ENCODE peak calls at places on chromosomes 4 and X, in nine cellular contexts. B, E, W, Q, O, H, S, C and Z are unnamed samples.

GRCh38 chr4:184012937-184013336 is 107.8 kb downstream of the STOX2 start:
- DNase-seq in W (no peak), Q (no peak), E (no peak), C (no peak), O (no peak), H (no peak), S (no peak), B (no peak), Z (peak)

GRCh38 chr4:136009258-136009832 is 1522.9 kb downstream of the PCDH18 start:
- DNase-seq in Q (no peak), S (no peak), H (no peak), O (no peak), C (no peak), E (no peak), B (no peak), W (no peak), Z (no peak)

GRCh38 chrX:132488092-132488749 is 617 bp downstream of the MBNL3 start:
- DNase-seq in S (no peak), W (no peak), E (no peak), C (no peak), Q (peak), H (peak), O (no peak), B (no peak), Z (no peak)

GRCh38 chr4:140743194-140743931 is 12.8 kb downstream of the TBC1D9 start:
- DNase-seq in E (no peak), B (no peak), Q (no peak), W (no peak), O (no peak), C (no peak), S (no peak), H (peak), Z (peak)

GRCh38 chrX:155880586-155881157 is 473 bp upstream of the VAMP7 start:
- DNase-seq in W (no peak), S (no peak), B (no peak), O (no peak), H (no peak), E (no peak), Q (no peak), C (no peak), Z (peak)

GRCh38 chrX:68880846-68881513 is 52.2 kb downstream of the EFNB1 start:
- DNase-seq in C (no peak), H (no peak), W (no peak), O (no peak), E (no peak), Q (no peak), S (no peak), B (no peak), Z (peak)

GRCh38 chr4:38917481-38918025 is 49.9 kb downstream of the FAM114A1 start:
- DNase-seq in H (no peak), E (no peak), W (no peak), Q (no peak), O (no peak), B (no peak), S (no peak), C (no peak), Z (no peak)

GRCh38 chrX:102765794-102766193 is 45.3 kb downstream of the GPRASP3 start:
- DNase-seq in O (no peak), B (no peak), C (no peak), S (no peak), Q (no peak), W (no peak), H (peak), E (peak), Z (no peak)

GRCh38 chrX:129726307-129727111 is 12.3 kb upstream of the XPNPEP2 start:
- DNase-seq in Q (peak), W (peak), O (no peak), C (peak), H (peak), E (peak), B (peak), S (no peak), Z (peak)

GRCh38 chr4:101953949-101954348 is 163.4 kb downstream of the BANK1 start:
- DNase-seq in W (no peak), Q (no peak), B (no peak), O (no peak), C (no peak), E (no peak), S (no peak), H (no peak), Z (no peak)

GRCh38 chr4:101948055-101948454 is 157.5 kb downstream of the BANK1 start:
- DNase-seq in Q (no peak), W (no peak), H (no peak), E (no peak), C (no peak), B (no peak), O (no peak), S (no peak), Z (no peak)

GRCh38 chr4:101952985-101953384 is 162.5 kb downstream of the BANK1 start:
- DNase-seq in O (no peak), B (no peak), E (no peak), H (no peak), S (no peak), C (no peak), Q (no peak), W (no peak), Z (no peak)

GRCh38 chr4:101948951-101949350 is 158.4 kb downstream of the BANK1 start:
- DNase-seq in H (no peak), W (no peak), B (no peak), O (no peak), C (no peak), E (no peak), S (no peak), Q (no peak), Z (no peak)

DNA sequence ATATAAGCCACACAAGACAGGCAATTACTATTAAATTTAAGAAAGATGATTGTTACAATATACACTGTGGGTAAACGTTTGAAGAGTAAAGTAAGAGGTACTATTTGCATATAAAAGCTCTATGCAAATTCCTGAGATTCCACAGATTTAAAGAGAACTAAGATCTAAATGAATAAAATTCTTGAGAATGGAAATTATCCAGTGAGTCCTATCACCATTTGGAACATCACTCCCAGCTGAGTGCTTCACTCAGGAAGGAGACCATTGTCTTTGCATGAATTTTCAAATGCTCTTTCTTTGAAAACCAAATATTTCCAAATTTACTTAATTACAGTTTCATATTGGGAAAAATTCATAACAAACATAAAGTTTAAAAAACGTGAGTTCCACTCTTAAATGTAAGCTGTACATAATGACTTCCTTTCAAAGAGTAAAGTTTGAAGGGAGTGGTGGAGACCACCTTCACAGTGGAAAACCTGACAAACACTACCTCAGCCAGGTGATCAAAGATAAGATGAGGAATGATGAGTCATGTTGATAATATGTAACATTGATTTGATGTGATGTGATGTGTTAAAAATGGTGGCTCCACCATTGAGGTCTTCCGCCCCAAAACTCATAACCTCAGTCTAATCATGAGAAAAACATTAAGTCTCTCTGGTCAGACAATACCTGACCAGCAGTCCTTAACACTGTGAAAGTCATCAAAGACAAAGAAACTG is 159.9 kb downstream of the BANK1 start:
- DNase-seq in Q (no peak), O (no peak), W (no peak), H (no peak), S (no peak), E (no peak), C (no peak), B (no peak), Z (no peak)
- H3K27ac ChIP-seq in Q (no peak), O (no peak), W (no peak), H (no peak), S (no peak), E (no peak), C (no peak), B (no peak), Z (no peak)

GRCh38 chr4:180669637-180670036 is 1573.6 kb upstream of the TENM3 start:
- DNase-seq in Q (no peak), C (no peak), B (no peak), H (no peak), O (no peak), W (no peak), E (no peak), S (no peak), Z (no peak)
- TF ChIP-seq EP300 in Q (no peak), C (no peak), B (no peak), H (no peak), O (no peak), W (no peak), E (no peak), S (no peak), Z (no peak)

DNA sequence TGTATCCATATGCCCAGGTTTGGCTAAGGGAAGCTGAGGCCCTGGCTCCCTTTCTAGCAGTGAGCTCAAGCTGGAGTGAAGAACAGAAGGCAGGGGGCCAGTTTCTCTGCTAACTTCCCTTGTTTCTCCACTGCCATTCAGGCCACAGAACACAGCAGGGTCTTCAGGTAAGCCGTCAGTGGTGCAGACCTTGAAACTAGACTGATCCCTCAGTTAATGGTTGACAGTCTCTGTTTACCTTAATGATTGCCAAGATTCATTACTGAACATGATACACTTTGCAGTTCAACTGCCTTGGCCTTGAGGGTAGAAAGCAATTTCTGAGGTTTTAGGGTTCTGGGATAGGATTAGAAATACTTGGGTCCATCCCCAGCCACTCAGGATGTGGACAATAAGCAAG is 8.9 kb upstream of the GJB1 start:
- DNase-seq in B (no peak), H (no peak), Q (no peak), W (no peak), C (no peak), E (no peak), O (no peak), S (no peak), Z (no peak)
- H3K27ac ChIP-seq in B (no peak), H (peak), Q (no peak), W (no peak), C (no peak), E (no peak), O (no peak), S (no peak), Z (no peak)

GRCh38 chr4:152776352-152776751 is 3.2 kb downstream of the TIGD4 start:
- DNase-seq in Q (no peak), E (no peak), W (no peak), C (no peak), H (no peak), B (no peak), O (no peak), S (no peak), Z (no peak)

GRCh38 chr4:152777488-152777887 is 2.0 kb downstream of the TIGD4 start:
- DNase-seq in S (no peak), H (no peak), W (no peak), O (no peak), C (no peak), E (no peak), B (no peak), Q (no peak), Z (no peak)

GRCh38 chr4:152779513-152780266 is at the start of the genes ARFIP1 and TIGD4:
- DNase-seq in W (peak), B (peak), C (peak), E (peak), S (peak), H (peak), Q (peak), O (peak), Z (peak)

GRCh38 chr4:152778656-152779512 is 646 bp downstream of the TIGD4 start:
- DNase-seq in E (peak), C (peak), B (peak), S (no peak), W (peak), O (no peak), H (peak), Q (peak), Z (peak)

DNA sequence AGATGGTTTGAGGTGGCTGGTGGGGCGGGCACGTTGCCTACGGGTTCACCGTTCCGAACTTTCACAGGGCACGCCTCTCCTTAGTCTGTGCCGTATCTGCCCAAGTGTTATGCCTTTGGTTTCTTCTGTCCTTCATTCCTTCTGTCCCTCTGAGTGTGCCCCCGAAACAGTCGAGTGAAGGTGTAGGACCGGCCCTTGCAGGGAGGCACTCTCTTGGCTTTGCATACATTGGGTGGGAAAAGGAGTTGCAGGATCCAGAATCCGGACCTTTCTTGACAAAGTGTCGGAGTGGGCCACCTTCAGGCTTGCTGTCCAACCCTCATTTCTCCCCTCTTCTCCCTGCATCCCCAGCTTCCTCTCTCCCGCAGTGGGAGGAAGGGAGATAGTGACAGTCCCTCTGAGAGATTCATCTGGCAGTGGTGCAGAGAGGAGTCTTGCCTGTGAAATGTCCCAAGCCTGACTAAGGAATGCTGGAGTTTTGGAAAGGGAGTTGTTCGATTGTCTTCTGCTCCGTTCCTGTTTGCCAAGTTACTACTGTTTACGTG is 585 bp downstream of the ARFIP1 start:
- DNase-seq in S (no peak), Q (no peak), W (no peak), E (no peak), H (no peak), C (no peak), O (no peak), B (no peak), Z (peak)
- TF ChIP-seq EP300 in S (no peak), Q (no peak), W (no peak), E (no peak), H (no peak), C (no peak), O (no peak), B (no peak), Z (no peak)

GRCh38 chrX:49100704-49101628 is 21.3 kb upstream of the WDR45 start:
- DNase-seq in W (peak), H (peak), Q (peak), S (peak), C (peak), O (peak), E (peak), B (peak), Z (peak)
- H3K27ac ChIP-seq in W (no peak), H (peak), Q (no peak), S (peak), C (peak), O (peak), E (peak), B (peak), Z (peak)

DNA sequence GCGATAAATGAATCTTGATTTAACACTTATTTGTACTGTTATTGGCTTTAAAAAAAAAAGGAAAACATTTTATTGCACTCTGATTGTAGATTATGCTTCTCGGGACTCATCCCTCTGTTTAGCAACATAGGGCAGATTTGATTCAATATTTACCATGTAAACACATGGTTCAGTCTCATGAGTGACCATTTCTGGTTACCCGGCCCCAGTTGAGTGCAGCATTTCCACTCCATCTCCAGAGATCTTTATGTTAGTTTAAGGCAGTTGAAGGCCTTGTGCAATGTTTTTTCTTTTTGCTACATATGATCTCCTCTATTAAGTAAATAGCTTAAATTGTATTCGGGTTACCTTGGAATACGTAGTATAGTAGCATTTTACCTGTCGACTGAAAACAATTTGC is 143.3 kb upstream of the RPS6KA3 start:
- DNase-seq in H (no peak), S (no peak), W (no peak), B (no peak), Q (no peak), O (no peak), C (no peak), E (no peak), Z (no peak)
- TF ChIP-seq EP300 in H (no peak), S (no peak), W (no peak), B (no peak), Q (no peak), O (no peak), C (no peak), E (no peak), Z (no peak)

GRCh38 chr4:73608677-73609594 is 11.3 kb downstream of the RASSF6 start:
- DNase-seq in Q (no peak), E (no peak), S (no peak), C (no peak), H (no peak), W (no peak), B (no peak), O (no peak), Z (no peak)
- H3K27ac ChIP-seq in Q (no peak), E (no peak), S (no peak), C (peak), H (peak), W (no peak), B (peak), O (peak), Z (no peak)